ENCODE peak calls at places on chromosome 21, in four cellular contexts. G, H, F and M are unnamed samples.

GRCh38 chr21:25507522-25507921 is 99.8 kb downstream of the MRPL39 start:
- DNase-seq in G (no peak), H (no peak), F (no peak), M (no peak)

GRCh38 chr21:45959182-45959581 is 22.4 kb upstream of the COL6A1 start:
- DNase-seq in G (no peak), H (peak), F (no peak), M (no peak)

GRCh38 chr21:20856926-20857325 is 141.3 kb upstream of the NCAM2 start:
- DNase-seq in G (no peak), H (no peak), F (peak), M (no peak)

GRCh38 chr21:36150192-36150711 is 6.4 kb upstream of the DOP1B start:
- DNase-seq in G (no peak), H (peak), F (no peak), M (peak)

GRCh38 chr21:35658242-35658641 is 402.1 kb downstream of the SETD4 start:
- DNase-seq in G (no peak), H (no peak), F (no peak), M (no peak)

GRCh38 chr21:17931080-17931479 is 111.9 kb upstream of the C21orf91 start:
- DNase-seq in G (no peak), H (no peak), F (no peak), M (no peak)

GRCh38 chr21:23217597-23217996 is 2219.4 kb downstream of the NCAM2 start:
- DNase-seq in G (no peak), H (no peak), F (no peak), M (no peak)

GRCh38 chr21:15250384-15250783 is 185.6 kb upstream of the NRIP1 start:
- DNase-seq in G (no peak), H (no peak), F (no peak), M (no peak)

GRCh38 chr21:45747802-45748445 is 104.4 kb downstream of the PCBP3 start:
- DNase-seq in G (no peak), H (no peak), F (no peak), M (peak)

GRCh38 chr21:45590246-45590725 is 48.0 kb upstream of the SLC19A1 start:
- DNase-seq in G (peak), H (peak), F (peak), M (no peak)

GRCh38 chr21:29372063-29372802 is 73.5 kb downstream of the BACH1 start:
- DNase-seq in G (peak), H (peak), F (peak), M (no peak)

GRCh38 chr21:45288441-45288841 is 746 bp upstream of the POFUT2 start:
- DNase-seq in G (peak), H (peak), F (no peak), M (no peak)

GRCh38 chr21:34579411-34579810 is 35.5 kb downstream of the RCAN1 start:
- DNase-seq in G (no peak), H (no peak), F (no peak), M (no peak)

GRCh38 chr21:39891111-39891510 is 23.9 kb downstream of the PCP4 start:
- DNase-seq in G (no peak), H (no peak), F (no peak), M (no peak)

GRCh38 chr21:15210235-15210678 is 145.5 kb upstream of the NRIP1 start:
- DNase-seq in G (no peak), H (peak), F (no peak), M (no peak)

GRCh38 chr21:31198575-31198974 is 145.5 kb downstream of the TIAM1 start:
- DNase-seq in G (no peak), H (no peak), F (peak), M (no peak)
- TF ChIP-seq CTCF in G (peak), H (peak), F (peak), M (peak)

GRCh38 chr21:33132054-33132453 is 62.1 kb downstream of the OLIG1 start:
- DNase-seq in G (no peak), H (no peak), F (no peak), M (no peak)
- TF ChIP-seq CTCF in G (peak), H (no peak), F (peak), M (peak)

GRCh38 chr21:38857152-38857825 is 51.6 kb downstream of the ETS2 start:
- DNase-seq in G (no peak), H (no peak), F (no peak), M (no peak)
- TF ChIP-seq CTCF in G (no peak), H (no peak), F (no peak), M (no peak)

GRCh38 chr21:41750051-41750450 is 16.8 kb downstream of the RIPK4 start:
- DNase-seq in G (no peak), H (no peak), F (no peak), M (no peak)
- TF ChIP-seq CTCF in G (no peak), H (no peak), F (no peak), M (no peak)

DNA sequence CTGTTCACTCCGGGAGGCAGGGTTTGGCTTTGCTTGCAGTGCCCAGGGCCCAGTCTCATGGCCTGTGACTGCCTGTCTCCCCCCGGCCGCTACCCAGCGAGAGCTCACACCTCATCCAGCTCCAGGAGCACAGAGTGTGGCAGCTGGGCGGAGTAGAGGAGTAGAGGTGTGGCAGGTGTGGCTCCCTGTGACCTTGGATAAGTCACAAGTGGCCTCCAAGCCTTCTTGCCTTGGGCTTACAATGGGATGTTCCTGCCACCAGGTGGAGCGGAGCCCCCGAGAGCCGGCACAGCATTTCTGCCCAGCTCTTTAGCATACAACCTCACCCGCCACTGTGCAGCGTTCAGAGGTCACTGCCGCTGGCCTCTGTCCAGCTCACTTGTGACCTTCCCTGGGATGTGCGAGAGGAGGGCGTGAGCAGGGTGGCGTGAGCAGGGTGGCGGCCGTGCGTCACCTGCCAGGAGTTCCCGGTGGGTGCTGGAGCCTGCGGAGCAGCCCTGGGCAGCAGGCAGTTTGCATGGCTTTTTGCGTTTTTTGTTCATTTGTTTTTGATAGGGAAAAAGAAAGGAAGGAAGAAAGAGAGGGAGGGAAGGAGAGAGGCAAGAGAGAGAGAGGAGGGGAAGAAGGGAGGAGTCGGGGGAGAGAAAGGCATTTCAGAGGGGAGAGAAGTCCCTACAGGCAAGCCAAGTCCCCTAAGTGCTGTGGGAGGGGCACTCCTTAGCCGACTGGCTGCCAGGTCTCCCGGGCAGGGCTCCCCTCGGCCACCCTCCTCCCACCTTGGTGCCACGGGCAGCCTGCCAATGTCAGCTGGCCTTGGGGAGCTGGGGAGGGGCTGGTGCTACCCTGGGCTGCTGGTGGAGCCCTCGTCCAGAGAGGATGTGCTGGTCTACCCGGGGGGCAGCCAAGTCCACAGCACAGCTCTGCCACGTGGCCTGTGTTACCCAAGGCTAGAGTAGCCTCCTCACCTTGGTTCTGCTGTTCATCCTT is 42.6 kb downstream of the CRYAA start:
- DNase-seq in G (peak), H (peak), F (no peak), M (no peak)
- TF ChIP-seq CTCF in G (peak), H (peak), F (no peak), M (peak)

DNA sequence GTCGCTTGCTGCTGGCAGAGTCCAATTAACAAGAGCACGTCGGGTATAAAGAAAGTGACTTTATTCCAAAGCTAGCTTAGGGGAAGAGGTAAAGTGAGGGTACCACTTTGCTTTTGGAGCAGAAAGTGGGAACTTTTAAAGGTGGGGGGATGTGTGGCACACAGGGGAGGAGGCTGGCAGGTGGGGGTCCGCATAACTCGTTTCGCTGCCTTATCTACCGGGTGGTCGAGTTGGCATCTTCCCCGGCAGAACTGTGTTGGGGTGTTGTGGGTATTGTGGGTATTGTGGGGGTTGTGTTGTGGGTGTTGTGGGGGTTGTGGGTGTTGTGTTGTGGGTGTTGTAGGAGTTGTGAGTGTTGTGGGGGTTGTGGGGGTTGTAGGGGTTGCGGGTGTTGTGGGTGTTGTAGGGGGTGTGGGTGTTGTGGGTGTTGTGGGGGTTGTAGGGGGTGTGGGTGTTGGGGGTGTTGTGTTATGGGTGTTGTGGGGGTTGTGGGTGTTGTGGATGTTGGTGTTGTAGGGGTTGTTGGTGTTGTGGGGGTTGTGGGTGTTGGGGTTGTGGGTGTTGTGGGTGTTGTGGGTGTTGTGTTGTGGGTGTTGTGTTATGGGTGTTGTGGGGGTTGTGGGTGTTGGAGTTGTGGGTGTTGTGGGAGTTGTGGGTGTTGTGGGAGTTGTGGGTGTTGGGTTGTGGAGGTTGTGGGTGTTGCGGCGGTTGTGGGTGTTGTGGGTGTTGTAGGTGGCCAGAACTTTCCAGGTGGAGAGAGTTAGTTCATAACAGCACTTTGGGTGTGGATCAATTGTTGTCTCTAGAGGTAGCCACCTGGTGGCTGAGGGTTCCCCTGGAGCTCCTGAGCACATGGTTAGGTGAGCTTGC is 52.7 kb downstream of the AGPAT3 start:
- DNase-seq in G (no peak), H (peak), F (peak), M (peak)
- TF ChIP-seq CTCF in G (no peak), H (no peak), F (peak), M (no peak)